ENCODE peak calls at places on chromosome 7, in eight cellular contexts. One of them, this sample, is unnamed.

GRCh38 chr7:50565977-50566376 is 772 bp upstream of the DDC start:
- DNase-seq in kidney epithelial cell: no peak
- DNase-seq in astrocyte: no peak
- DNase-seq in T47D: no peak
- DNase-seq in tibial artery: no peak
- DNase-seq in activated CD4-positive, alpha-beta memory T cell treated with anti-CD3 and anti-CD28 coated beads, Interleukin-2, amount 10 ng/mL, durations not matched to agents 7 days and 5 days: no peak
- DNase-seq in pancreas: no peak
- DNase-seq in nephron progenitor cell: no peak
- DNase-seq in this sample: no peak

GRCh38 chr7:27176962-27177794 is 3.1 kb upstream of the HOXA10 start:
- DNase-seq in tibial artery: peak; percentile 67
- DNase-seq in T47D: no peak
- DNase-seq in activated CD4-positive, alpha-beta memory T cell treated with anti-CD3 and anti-CD28 coated beads, Interleukin-2, amount 10 ng/mL, durations not matched to agents 7 days and 5 days: no peak
- DNase-seq in astrocyte: no peak
- DNase-seq in kidney epithelial cell: no peak
- DNase-seq in pancreas: no peak
- DNase-seq in nephron progenitor cell: peak; percentile 26
- DNase-seq in this sample: no peak

GRCh38 chr7:100022621-100023020 is 7.2 kb downstream of the ZKSCAN1 start:
- DNase-seq in nephron progenitor cell: no peak
- DNase-seq in tibial artery: peak; percentile 15
- DNase-seq in T47D: peak; percentile 33
- DNase-seq in kidney epithelial cell: no peak
- DNase-seq in astrocyte: no peak
- DNase-seq in activated CD4-positive, alpha-beta memory T cell treated with anti-CD3 and anti-CD28 coated beads, Interleukin-2, amount 10 ng/mL, durations not matched to agents 7 days and 5 days: no peak
- DNase-seq in pancreas: peak; percentile 85
- DNase-seq in this sample: peak; percentile 55

GRCh38 chr7:100215895-100216294 is 3.9 kb upstream of the PVRIG start:
- DNase-seq in nephron progenitor cell: no peak
- DNase-seq in astrocyte: peak; percentile 8
- DNase-seq in tibial artery: no peak
- DNase-seq in pancreas: peak; percentile 47
- DNase-seq in T47D: no peak
- DNase-seq in activated CD4-positive, alpha-beta memory T cell treated with anti-CD3 and anti-CD28 coated beads, Interleukin-2, amount 10 ng/mL, durations not matched to agents 7 days and 5 days: no peak
- DNase-seq in kidney epithelial cell: no peak
- DNase-seq in this sample: no peak

GRCh38 chr7:149422914-149423285 is 38.0 kb downstream of the ZNF777 start:
- DNase-seq in tibial artery: no peak
- DNase-seq in activated CD4-positive, alpha-beta memory T cell treated with anti-CD3 and anti-CD28 coated beads, Interleukin-2, amount 10 ng/mL, durations not matched to agents 7 days and 5 days: peak; percentile 38
- DNase-seq in pancreas: peak; percentile 40
- DNase-seq in astrocyte: no peak
- DNase-seq in nephron progenitor cell: no peak
- DNase-seq in T47D: no peak
- DNase-seq in kidney epithelial cell: no peak
- DNase-seq in this sample: peak; percentile 31

GRCh38 chr7:26779978-26780595 is 84.3 kb downstream of the SKAP2 start:
- DNase-seq in nephron progenitor cell: no peak
- DNase-seq in T47D: no peak
- DNase-seq in kidney epithelial cell: no peak
- DNase-seq in pancreas: no peak
- DNase-seq in astrocyte: no peak
- DNase-seq in activated CD4-positive, alpha-beta memory T cell treated with anti-CD3 and anti-CD28 coated beads, Interleukin-2, amount 10 ng/mL, durations not matched to agents 7 days and 5 days: no peak
- DNase-seq in tibial artery: no peak
- DNase-seq in this sample: no peak

GRCh38 chr7:16926283-16926682 is 44.5 kb upstream of the AGR3 start:
- DNase-seq in activated CD4-positive, alpha-beta memory T cell treated with anti-CD3 and anti-CD28 coated beads, Interleukin-2, amount 10 ng/mL, durations not matched to agents 7 days and 5 days: peak; percentile 28
- DNase-seq in tibial artery: no peak
- DNase-seq in kidney epithelial cell: no peak
- DNase-seq in nephron progenitor cell: no peak
- DNase-seq in astrocyte: peak; percentile 68
- DNase-seq in pancreas: no peak
- DNase-seq in T47D: no peak
- DNase-seq in this sample: no peak

GRCh38 chr7:28958235-28958945 is at the start of gene TRIL:
- DNase-seq in activated CD4-positive, alpha-beta memory T cell treated with anti-CD3 and anti-CD28 coated beads, Interleukin-2, amount 10 ng/mL, durations not matched to agents 7 days and 5 days: no peak
- DNase-seq in pancreas: peak; percentile 54
- DNase-seq in tibial artery: peak; percentile 74
- DNase-seq in astrocyte: peak; percentile 76
- DNase-seq in kidney epithelial cell: no peak
- DNase-seq in T47D: peak; percentile 95
- DNase-seq in nephron progenitor cell: peak; percentile 69
- DNase-seq in this sample: no peak

GRCh38 chr7:42869131-42870020 is 42.5 kb downstream of the C7orf25 start:
- DNase-seq in T47D: no peak
- DNase-seq in tibial artery: no peak
- DNase-seq in activated CD4-positive, alpha-beta memory T cell treated with anti-CD3 and anti-CD28 coated beads, Interleukin-2, amount 10 ng/mL, durations not matched to agents 7 days and 5 days: peak; percentile 32
- DNase-seq in pancreas: no peak
- DNase-seq in nephron progenitor cell: no peak
- DNase-seq in kidney epithelial cell: no peak
- DNase-seq in astrocyte: peak; percentile 35
- DNase-seq in this sample: no peak